ENCODE peak calls at places on chromosomes 16 and 17, in six cellular contexts. F is GM20000, K is mesothelial cell of epicardium, G is lung, Y is ascending aorta, O is GM12865. P is an unnamed sample.

GRCh38 chr16:57118461-57119084 is 26.2 kb downstream of the CPNE2 start:
- DNase-seq in F (no peak), G (no peak), K (no peak), O (no peak), Y (no peak), P (no peak)

GRCh38 chr16:30923554-30924085 is at the start of gene FBXL19:
- DNase-seq in Y (no peak), G (no peak), F (no peak), K (no peak), O (no peak), P (no peak)

GRCh38 chr17:15411556-15412198 is 55.7 kb downstream of the CDRT4 start:
- DNase-seq in F (no peak), Y (no peak), G (no peak), K (no peak), O (no peak), P (no peak)

GRCh38 chr17:27239046-27239445 is 54.9 kb upstream of the WSB1 start:
- DNase-seq in Y (no peak), O (peak; percentile 77), G (no peak), K (no peak), F (peak; percentile 64), P (no peak)

GRCh38 chr16:57175896-57176295 is 9.9 kb downstream of the PSME3IP1 start:
- DNase-seq in F (no peak), G (no peak), K (no peak), Y (no peak), O (no peak), P (no peak)

GRCh38 chr16:87464691-87465300 is 28.0 kb downstream of the ZCCHC14 start:
- DNase-seq in G (peak; percentile 77), Y (peak; percentile 85), F (peak; percentile 49), K (no peak), O (peak; percentile 17), P (no peak)

GRCh38 chr17:77957215-77957868 is 1.2 kb upstream of the TNRC6C start:
- DNase-seq in G (no peak), Y (no peak), K (no peak), O (no peak), F (peak; percentile 38), P (peak; percentile 38)

GRCh38 chr17:80361495-80362220 is 53.3 kb upstream of the ENDOV start:
- DNase-seq in F (no peak), K (no peak), Y (no peak), G (no peak), O (no peak), P (no peak)

GRCh38 chr17:32463304-32463703 is 19.0 kb downstream of the PSMD11 start:
- DNase-seq in O (no peak), K (no peak), G (no peak), F (no peak), Y (no peak), P (no peak)

GRCh38 chr17:43526886-43527648 is 19.1 kb downstream of the ETV4 start:
- DNase-seq in Y (no peak), O (no peak), K (no peak), G (no peak), F (no peak), P (no peak)

GRCh38 chr16:15044286-15044685 is 11.6 kb downstream of the NTAN1 start:
- DNase-seq in K (no peak), Y (no peak), O (no peak), G (no peak), F (no peak), P (no peak)

GRCh38 chr16:90010676-90011075 is 8.6 kb downstream of the DBNDD1 start:
- DNase-seq in G (no peak), F (no peak), O (no peak), Y (no peak), K (no peak), P (no peak)

GRCh38 chr17:48728232-48729231 is at the start of gene HOXB13:
- DNase-seq in F (no peak), O (no peak), Y (no peak), K (peak; percentile 84), G (no peak), P (no peak)

GRCh38 chr17:16106161-16106891 is 106.7 kb downstream of the TTC19 start:
- DNase-seq in K (no peak), G (no peak), O (no peak), Y (no peak), F (no peak), P (no peak)

GRCh38 chr16:3998793-3999478 is 117.3 kb downstream of the ADCY9 start:
- DNase-seq in K (no peak), Y (no peak), O (no peak), F (no peak), G (no peak), P (no peak)

GRCh38 chr17:51128089-51128488 is 7.4 kb upstream of the SPAG9 start:
- DNase-seq in O (peak; percentile 48), Y (no peak), F (no peak), K (no peak), G (no peak), P (no peak)

GRCh38 chr16:85286066-85286712 is 173.9 kb upstream of the CIBAR2 start:
- DNase-seq in G (peak; percentile 65), O (no peak), F (no peak), Y (peak; percentile 31), K (no peak), P (no peak)

GRCh38 chr16:27671410-27671809 is 121.5 kb downstream of the KATNIP start:
- DNase-seq in O (no peak), F (no peak), K (no peak), Y (no peak), G (no peak), P (no peak)

GRCh38 chr17:72715906-72716572 is 376.4 kb downstream of the SLC39A11 start:
- DNase-seq in O (no peak), Y (no peak), K (no peak), G (no peak), F (no peak), P (no peak)

GRCh38 chr17:72591500-72592241 is 470.9 kb downstream of the SOX9 start:
- DNase-seq in Y (no peak), F (peak; percentile 34), O (no peak), K (peak; percentile 46), G (no peak), P (no peak)

GRCh38 chr17:75077490-75078096 is 10.2 kb upstream of the SLC16A5 start:
- DNase-seq in Y (no peak), O (peak; percentile 84), G (peak; percentile 76), K (no peak), F (peak; percentile 82), P (no peak)

GRCh38 chr17:61420745-61421398 is 21.2 kb downstream of the TBX2 start:
- DNase-seq in Y (no peak), O (no peak), F (no peak), G (no peak), K (no peak), P (peak; percentile 30)

GRCh38 chr17:78381601-78382168 is 3.2 kb downstream of the PGS1 start:
- DNase-seq in F (peak; percentile 55), Y (no peak), G (no peak), O (peak; percentile 36), K (no peak), P (no peak)

GRCh38 chr17:64070213-64070612 is 49.8 kb upstream of the ICAM2 start:
- DNase-seq in Y (no peak), O (no peak), K (no peak), G (no peak), F (no peak), P (no peak)

GRCh38 chr16:49639739-49640388 is 216.0 kb downstream of the ZNF423 start:
- DNase-seq in F (no peak), O (no peak), K (no peak), Y (no peak), G (no peak), P (peak; percentile 90)

GRCh38 chr16:81136331-81137011 is 40.3 kb upstream of the GCSH start:
- DNase-seq in Y (no peak), O (no peak), F (no peak), K (no peak), G (no peak), P (no peak)

GRCh38 chr17:16407911-16408588 is 7.3 kb upstream of the TRPV2 start:
- DNase-seq in G (peak; percentile 50), F (peak; percentile 83), K (peak; percentile 79), Y (no peak), O (peak; percentile 98), P (no peak)

GRCh38 chr17:75010683-75011406 is 1.6 kb upstream of the MRPL58 start:
- DNase-seq in G (no peak), O (no peak), Y (no peak), K (no peak), F (peak; percentile 29), P (no peak)

DNA sequence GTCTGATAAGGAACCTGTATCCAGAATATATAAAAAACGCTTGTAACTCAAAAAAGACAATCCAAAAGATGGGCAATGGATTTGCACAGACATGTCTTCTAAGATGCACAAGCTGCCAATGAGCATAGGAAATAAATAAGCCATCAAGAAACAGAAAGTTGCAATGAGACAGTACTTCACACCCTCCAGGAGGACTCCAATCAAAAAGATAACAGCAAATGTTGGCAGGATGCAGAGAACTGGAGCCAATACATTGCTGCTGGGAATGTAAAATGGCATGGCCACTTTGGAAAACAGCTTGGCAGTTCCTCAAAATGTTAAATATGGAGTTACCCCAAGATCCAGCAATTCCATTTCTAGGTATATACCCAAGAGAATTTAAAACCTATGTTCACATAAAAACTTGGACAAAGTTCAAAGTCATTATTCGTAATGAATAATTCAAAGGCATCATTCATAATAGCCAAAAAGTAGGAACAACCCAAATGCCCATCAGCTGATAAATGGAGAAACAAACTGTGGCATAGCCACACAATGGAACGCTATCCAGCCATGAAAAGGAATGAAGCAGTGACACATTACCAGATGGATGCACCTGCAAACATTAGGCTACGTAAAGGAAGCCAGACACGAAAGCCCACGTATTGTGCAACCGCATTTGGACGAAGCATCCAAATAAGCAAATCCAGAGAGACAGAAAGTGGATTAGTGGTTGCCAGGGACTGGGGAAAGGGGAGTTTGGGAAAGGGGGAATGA is 25.6 kb downstream of the GGA2 start:
- DNase-seq in Y (no peak), K (no peak), G (no peak), O (no peak), F (no peak), P (no peak)
- TF ChIP-seq CTCF in Y (no peak), K (no peak), G (no peak), O (no peak), F (no peak), P (no peak)

DNA sequence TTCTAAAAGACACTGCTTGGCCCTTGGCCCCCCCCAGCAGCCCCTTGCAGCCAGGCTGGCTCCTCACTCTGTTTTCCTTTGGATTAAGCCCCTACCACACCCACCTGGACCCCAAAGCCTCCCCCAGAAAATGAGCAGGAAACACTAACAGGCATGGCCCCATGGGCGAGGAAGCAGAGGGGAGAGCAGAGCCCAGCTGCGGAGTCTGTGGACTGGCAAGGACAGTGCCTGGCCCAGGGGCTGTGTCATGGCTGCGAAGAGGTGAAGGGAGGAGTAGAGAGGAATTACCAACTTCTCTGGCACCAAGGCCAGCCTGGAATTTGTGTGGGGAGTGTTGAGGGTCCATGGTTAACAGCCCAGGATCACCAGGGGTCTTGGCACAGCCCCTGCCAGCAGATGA is 47.4 kb downstream of the MRC2 start:
- DNase-seq in K (no peak), F (no peak), Y (no peak), G (no peak), O (no peak), P (no peak)
- TF ChIP-seq CTCF in K (no peak), F (no peak), Y (no peak), G (no peak), O (no peak), P (no peak)

GRCh38 chr16:26111900-26112299 is 420.1 kb downstream of the HS3ST4 start:
- DNase-seq in F (no peak), K (no peak), G (no peak), O (no peak), Y (no peak), P (no peak)
- TF ChIP-seq CTCF in F (no peak), K (no peak), G (no peak), O (no peak), Y (no peak), P (no peak)

DNA sequence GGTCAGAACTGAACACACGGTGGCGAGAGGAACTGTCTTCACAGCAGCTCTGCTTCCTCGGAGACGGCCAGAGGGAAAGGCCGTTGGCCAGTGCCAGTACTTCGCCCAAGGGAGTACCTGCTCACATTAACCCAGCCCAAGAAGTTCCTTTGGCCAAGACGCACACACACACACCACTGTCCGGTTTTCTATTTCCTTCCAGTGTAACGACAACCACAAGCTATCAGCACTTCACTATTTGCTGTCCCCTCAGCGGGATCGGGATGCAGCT is 735 bp upstream of the GGNBP2 start:
- DNase-seq in K (no peak), Y (no peak), O (peak; percentile 79), G (no peak), F (peak; percentile 51), P (no peak)
- TF ChIP-seq CTCF in K (no peak), Y (no peak), O (peak; percentile 2), G (no peak), F (no peak), P (peak; percentile 16)